ENCODE peak calls at places on chromosomes 11 and 22, in six cellular contexts. A is stimulated activated CD4-positive, alpha-beta T cell treated with anti-CD3 and anti-CD28 coated beads, Interleukin-15, amount 100 ng/mL, for 1 hour; X is NCI-H1417; U is KBM-7; E is AG09319; R is activated CD8-positive, alpha-beta T cell treated with anti-CD3 and anti-CD28 coated beads, Interleukin-2, amount 10 ng/mL, durations not matched to agents 7 days and 5 days. K is an unnamed sample.

GRCh38 chr22:30701872-30702271 is 7.2 kb downstream of the OSBP2 start:
- DNase-seq in A (no peak), X (no peak), U (no peak), R (no peak), E (no peak), K (no peak)

GRCh38 chr22:27537481-27537891 is 264.1 kb downstream of the MN1 start:
- DNase-seq in A (no peak), E (no peak), R (no peak), U (no peak), X (no peak), K (peak; percentile 78)

GRCh38 chr11:127644366-127644765 is 643.8 kb upstream of the KIRREL3 start:
- DNase-seq in E (no peak), X (no peak), R (no peak), A (no peak), U (no peak), K (no peak)

GRCh38 chr11:133399855-133400625 is 132.3 kb downstream of the OPCML start:
- DNase-seq in E (no peak), A (no peak), U (no peak), X (no peak), R (no peak), K (no peak)

GRCh38 chr11:71489311-71490043 is 36.5 kb downstream of the NADSYN1 start:
- DNase-seq in U (no peak), A (no peak), X (no peak), E (no peak), R (no peak), K (no peak)

GRCh38 chr11:118290923-118291322 is 13.6 kb upstream of the CD3E start:
- DNase-seq in R (peak; percentile 68), X (peak; percentile 47), A (no peak), E (no peak), U (peak; percentile 73), K (peak; percentile 3)

GRCh38 chr11:117717485-117718314 is 79.3 kb downstream of the DSCAML1 start:
- DNase-seq in E (no peak), X (peak; percentile 85), R (no peak), A (no peak), U (no peak), K (peak; percentile 76)

GRCh38 chr11:120249279-120250022 is 9.5 kb downstream of the POU2F3 start:
- DNase-seq in U (no peak), R (no peak), A (no peak), E (no peak), X (no peak), K (no peak)

GRCh38 chr11:69278091-69278867 is 15.7 kb upstream of the MYEOV start:
- DNase-seq in E (no peak), X (no peak), U (no peak), A (no peak), R (no peak), K (no peak)

GRCh38 chr22:35589071-35589735 is 27.9 kb downstream of the MB start:
- DNase-seq in R (no peak), E (peak; percentile 55), U (no peak), X (no peak), A (no peak), K (no peak)

GRCh38 chr11:2400761-2401435 is 348 bp downstream of the TSSC4 start:
- DNase-seq in U (no peak), X (peak; percentile 43), R (no peak), E (no peak), A (no peak), K (no peak)

GRCh38 chr11:32034149-32034548 is 56.7 kb upstream of the RCN1 start:
- DNase-seq in E (peak; percentile 70), A (no peak), X (no peak), U (no peak), R (no peak), K (no peak)

GRCh38 chr22:25495286-25495685 is 69.2 kb upstream of the GRK3 start:
- DNase-seq in E (no peak), A (no peak), U (no peak), R (no peak), X (no peak), K (no peak)

GRCh38 chr11:62851807-62852522 is 12.6 kb upstream of the WDR74 start:
- DNase-seq in E (no peak), A (no peak), R (no peak), X (peak; percentile 50), U (no peak), K (no peak)

GRCh38 chr22:41946360-41947180 is at the start of gene CENPM:
- DNase-seq in A (peak; percentile 70), U (peak; percentile 97), X (peak; percentile 97), R (peak; percentile 96), E (peak; percentile 62), K (peak; percentile 100)

GRCh38 chr11:64358907-64359711 is at the start of gene RPS6KA4:
- DNase-seq in R (peak; percentile 51), E (no peak), U (peak; percentile 43), A (no peak), X (peak; percentile 60), K (peak; percentile 73)

GRCh38 chr11:129143335-129143734 is 48.8 kb downstream of the ARHGAP32 start:
- DNase-seq in E (peak; percentile 89), A (no peak), X (peak; percentile 18), R (no peak), U (no peak), K (peak; percentile 2)

GRCh38 chr11:65727865-65728264 is 7.3 kb upstream of the RNASEH2C start:
- DNase-seq in E (no peak), R (no peak), U (no peak), X (no peak), A (no peak), K (no peak)

GRCh38 chr11:117941163-117941707 is 12.0 kb upstream of the TMPRSS13 start:
- DNase-seq in A (no peak), E (no peak), U (no peak), R (peak; percentile 21), X (peak; percentile 59), K (no peak)

GRCh38 chr11:83835423-83835822 is 549.3 kb upstream of the CCDC90B start:
- DNase-seq in U (no peak), X (no peak), E (no peak), R (no peak), A (no peak), K (no peak)

GRCh38 chr22:40426671-40427070 is 56.3 kb downstream of the SGSM3 start:
- DNase-seq in U (no peak), A (no peak), E (no peak), R (no peak), X (peak; percentile 90), K (peak; percentile 59)

GRCh38 chr22:37431811-37432707 is 4.8 kb upstream of the ELFN2 start:
- DNase-seq in X (no peak), E (peak; percentile 70), A (no peak), R (no peak), U (peak; percentile 69), K (no peak)

GRCh38 chr11:26583550-26583949 is 11.5 kb upstream of the MUC15 start:
- DNase-seq in X (peak; percentile 20), E (no peak), R (no peak), U (no peak), A (no peak), K (no peak)

GRCh38 chr11:70192666-70193410 is 10.3 kb upstream of the FADD start:
- DNase-seq in R (no peak), X (no peak), A (no peak), E (no peak), U (no peak), K (no peak)

GRCh38 chr11:14359573-14360031 is 619 bp upstream of the RRAS2 start:
- DNase-seq in R (no peak), E (no peak), U (no peak), X (no peak), A (no peak), K (no peak)

GRCh38 chr11:114132944-114133394 is 73.5 kb downstream of the ZBTB16 start:
- DNase-seq in X (no peak), R (no peak), U (no peak), E (no peak), A (no peak), K (no peak)

GRCh38 chr22:38870312-38870741 is 1.7 kb downstream of the CBX6 start:
- DNase-seq in U (peak; percentile 83), E (peak; percentile 54), X (peak; percentile 81), A (peak; percentile 68), R (peak; percentile 92), K (peak; percentile 80)

GRCh38 chr11:67401495-67402191 is at the start of gene PPP1CA:
- DNase-seq in R (peak; percentile 92), E (peak; percentile 69), U (peak; percentile 83), X (peak; percentile 98), A (peak; percentile 90), K (peak; percentile 70)

GRCh38 chr11:17406818-17407149 is 18.3 kb upstream of the KCNJ11 start:
- DNase-seq in R (no peak), A (no peak), X (no peak), U (no peak), E (no peak), K (no peak)

GRCh38 chr11:75743711-75744563 is 24.6 kb upstream of the DGAT2 start:
- DNase-seq in U (no peak), A (no peak), X (no peak), R (no peak), E (no peak), K (no peak)

GRCh38 chr22:17228725-17229126 is 9.5 kb upstream of the ADA2 start:
- DNase-seq in R (no peak), X (no peak), A (no peak), U (peak; percentile 29), E (no peak), K (no peak)

K was measured in retina.